ENCODE peak calls at places on chromosomes 7 and 10, in nine cellular contexts. One of them, this sample, is unnamed.

GRCh38 chr10:96578022-96578421 is 8.8 kb downstream of the TM9SF3 start:
- ATAC-seq in naive thymus-derived CD4-positive, alpha-beta T cell: no peak
- ATAC-seq in activated T-cell treated with anti-CD3 and anti-CD28 coated beads, Interleukin-2, amount 50 U/mL, for 72 hours: no peak
- ATAC-seq in A549: no peak
- ATAC-seq in activated CD8-positive, alpha-beta T cell treated with anti-CD3 and anti-CD28 coated beads for 36 hours: no peak
- ATAC-seq in left lobe of liver: no peak
- ATAC-seq in Panc1: no peak
- ATAC-seq in left ventricle myocardium superior: no peak
- ATAC-seq in aorta: no peak
- ATAC-seq in this sample: no peak

GRCh38 chr7:44377681-44378421 is 52.5 kb upstream of the CAMK2B start:
- ATAC-seq in naive thymus-derived CD4-positive, alpha-beta T cell: no peak
- ATAC-seq in activated T-cell treated with anti-CD3 and anti-CD28 coated beads, Interleukin-2, amount 50 U/mL, for 72 hours: no peak
- ATAC-seq in A549: no peak
- ATAC-seq in activated CD8-positive, alpha-beta T cell treated with anti-CD3 and anti-CD28 coated beads for 36 hours: no peak
- ATAC-seq in left lobe of liver: no peak
- ATAC-seq in Panc1: no peak
- ATAC-seq in left ventricle myocardium superior: no peak
- ATAC-seq in aorta: no peak
- ATAC-seq in this sample: peak; percentile 85

GRCh38 chr7:122304996-122305421 is 459 bp upstream of the FEZF1 start:
- ATAC-seq in naive thymus-derived CD4-positive, alpha-beta T cell: no peak
- ATAC-seq in activated T-cell treated with anti-CD3 and anti-CD28 coated beads, Interleukin-2, amount 50 U/mL, for 72 hours: no peak
- ATAC-seq in A549: no peak
- ATAC-seq in activated CD8-positive, alpha-beta T cell treated with anti-CD3 and anti-CD28 coated beads for 36 hours: no peak
- ATAC-seq in left lobe of liver: peak; percentile 53
- ATAC-seq in Panc1: no peak
- ATAC-seq in left ventricle myocardium superior: no peak
- ATAC-seq in aorta: no peak
- ATAC-seq in this sample: no peak

GRCh38 chr10:129860396-129860795 is 103.7 kb downstream of the EBF3 start:
- ATAC-seq in naive thymus-derived CD4-positive, alpha-beta T cell: no peak
- ATAC-seq in activated T-cell treated with anti-CD3 and anti-CD28 coated beads, Interleukin-2, amount 50 U/mL, for 72 hours: no peak
- ATAC-seq in A549: no peak
- ATAC-seq in activated CD8-positive, alpha-beta T cell treated with anti-CD3 and anti-CD28 coated beads for 36 hours: no peak
- ATAC-seq in left lobe of liver: no peak
- ATAC-seq in Panc1: no peak
- ATAC-seq in left ventricle myocardium superior: no peak
- ATAC-seq in aorta: no peak
- ATAC-seq in this sample: no peak

GRCh38 chr10:58691528-58691927 is 178.9 kb downstream of the BICC1 start:
- ATAC-seq in naive thymus-derived CD4-positive, alpha-beta T cell: no peak
- ATAC-seq in activated T-cell treated with anti-CD3 and anti-CD28 coated beads, Interleukin-2, amount 50 U/mL, for 72 hours: no peak
- ATAC-seq in A549: no peak
- ATAC-seq in activated CD8-positive, alpha-beta T cell treated with anti-CD3 and anti-CD28 coated beads for 36 hours: no peak
- ATAC-seq in left lobe of liver: no peak
- ATAC-seq in Panc1: no peak
- ATAC-seq in left ventricle myocardium superior: peak; percentile 69
- ATAC-seq in aorta: no peak
- ATAC-seq in this sample: no peak

GRCh38 chr7:48780862-48781261 is 143.5 kb upstream of the CDC14C start:
- ATAC-seq in naive thymus-derived CD4-positive, alpha-beta T cell: no peak
- ATAC-seq in activated T-cell treated with anti-CD3 and anti-CD28 coated beads, Interleukin-2, amount 50 U/mL, for 72 hours: peak; percentile 35
- ATAC-seq in A549: no peak
- ATAC-seq in activated CD8-positive, alpha-beta T cell treated with anti-CD3 and anti-CD28 coated beads for 36 hours: no peak
- ATAC-seq in left lobe of liver: no peak
- ATAC-seq in Panc1: no peak
- ATAC-seq in left ventricle myocardium superior: no peak
- ATAC-seq in aorta: no peak
- ATAC-seq in this sample: no peak

GRCh38 chr10:89591111-89591795 is 53.8 kb downstream of the PANK1 start:
- ATAC-seq in naive thymus-derived CD4-positive, alpha-beta T cell: no peak
- ATAC-seq in activated T-cell treated with anti-CD3 and anti-CD28 coated beads, Interleukin-2, amount 50 U/mL, for 72 hours: no peak
- ATAC-seq in A549: no peak
- ATAC-seq in activated CD8-positive, alpha-beta T cell treated with anti-CD3 and anti-CD28 coated beads for 36 hours: no peak
- ATAC-seq in left lobe of liver: peak; percentile 82
- ATAC-seq in Panc1: peak; percentile 58
- ATAC-seq in left ventricle myocardium superior: peak; percentile 75
- ATAC-seq in aorta: no peak
- ATAC-seq in this sample: no peak

GRCh38 chr7:116464375-116464774 is 35.2 kb upstream of the CAV2 start:
- ATAC-seq in naive thymus-derived CD4-positive, alpha-beta T cell: no peak
- ATAC-seq in activated T-cell treated with anti-CD3 and anti-CD28 coated beads, Interleukin-2, amount 50 U/mL, for 72 hours: no peak
- ATAC-seq in A549: peak; percentile 62
- ATAC-seq in activated CD8-positive, alpha-beta T cell treated with anti-CD3 and anti-CD28 coated beads for 36 hours: no peak
- ATAC-seq in left lobe of liver: no peak
- ATAC-seq in Panc1: no peak
- ATAC-seq in left ventricle myocardium superior: no peak
- ATAC-seq in aorta: no peak
- ATAC-seq in this sample: no peak

GRCh38 chr7:45328397-45329080 is 170.9 kb downstream of the RAMP3 start:
- ATAC-seq in naive thymus-derived CD4-positive, alpha-beta T cell: no peak
- ATAC-seq in activated T-cell treated with anti-CD3 and anti-CD28 coated beads, Interleukin-2, amount 50 U/mL, for 72 hours: no peak
- ATAC-seq in A549: no peak
- ATAC-seq in activated CD8-positive, alpha-beta T cell treated with anti-CD3 and anti-CD28 coated beads for 36 hours: no peak
- ATAC-seq in left lobe of liver: no peak
- ATAC-seq in Panc1: no peak
- ATAC-seq in left ventricle myocardium superior: peak; percentile 68
- ATAC-seq in aorta: no peak
- ATAC-seq in this sample: no peak

GRCh38 chr7:12610899-12611298 is 40.4 kb downstream of the SCIN start:
- ATAC-seq in naive thymus-derived CD4-positive, alpha-beta T cell: no peak
- ATAC-seq in activated T-cell treated with anti-CD3 and anti-CD28 coated beads, Interleukin-2, amount 50 U/mL, for 72 hours: no peak
- ATAC-seq in A549: peak; percentile 32
- ATAC-seq in activated CD8-positive, alpha-beta T cell treated with anti-CD3 and anti-CD28 coated beads for 36 hours: no peak
- ATAC-seq in left lobe of liver: no peak
- ATAC-seq in Panc1: no peak
- ATAC-seq in left ventricle myocardium superior: no peak
- ATAC-seq in aorta: no peak
- ATAC-seq in this sample: no peak

GRCh38 chr10:124727389-124727960 is 16.7 kb downstream of the FAM53B start:
- ATAC-seq in naive thymus-derived CD4-positive, alpha-beta T cell: no peak
- ATAC-seq in activated T-cell treated with anti-CD3 and anti-CD28 coated beads, Interleukin-2, amount 50 U/mL, for 72 hours: no peak
- ATAC-seq in A549: no peak
- ATAC-seq in activated CD8-positive, alpha-beta T cell treated with anti-CD3 and anti-CD28 coated beads for 36 hours: no peak
- ATAC-seq in left lobe of liver: no peak
- ATAC-seq in Panc1: no peak
- ATAC-seq in left ventricle myocardium superior: no peak
- ATAC-seq in aorta: no peak
- ATAC-seq in this sample: no peak

GRCh38 chr10:59872892-59873463 is 33.4 kb downstream of the CCDC6 start:
- ATAC-seq in naive thymus-derived CD4-positive, alpha-beta T cell: peak; percentile 44
- ATAC-seq in activated T-cell treated with anti-CD3 and anti-CD28 coated beads, Interleukin-2, amount 50 U/mL, for 72 hours: no peak
- ATAC-seq in A549: no peak
- ATAC-seq in activated CD8-positive, alpha-beta T cell treated with anti-CD3 and anti-CD28 coated beads for 36 hours: no peak
- ATAC-seq in left lobe of liver: peak; percentile 46
- ATAC-seq in Panc1: no peak
- ATAC-seq in left ventricle myocardium superior: peak; percentile 67
- ATAC-seq in aorta: peak; percentile 80
- ATAC-seq in this sample: no peak

GRCh38 chr7:104980969-104981670 is 32.9 kb upstream of the KMT2E start:
- ATAC-seq in naive thymus-derived CD4-positive, alpha-beta T cell: peak; percentile 28
- ATAC-seq in activated T-cell treated with anti-CD3 and anti-CD28 coated beads, Interleukin-2, amount 50 U/mL, for 72 hours: no peak
- ATAC-seq in A549: no peak
- ATAC-seq in activated CD8-positive, alpha-beta T cell treated with anti-CD3 and anti-CD28 coated beads for 36 hours: no peak
- ATAC-seq in left lobe of liver: no peak
- ATAC-seq in Panc1: no peak
- ATAC-seq in left ventricle myocardium superior: no peak
- ATAC-seq in aorta: no peak
- ATAC-seq in this sample: no peak

GRCh38 chr10:91198781-91199180 is 21.7 kb upstream of the PCGF5 start:
- ATAC-seq in naive thymus-derived CD4-positive, alpha-beta T cell: peak; percentile 55
- ATAC-seq in activated T-cell treated with anti-CD3 and anti-CD28 coated beads, Interleukin-2, amount 50 U/mL, for 72 hours: peak; percentile 64
- ATAC-seq in A549: no peak
- ATAC-seq in activated CD8-positive, alpha-beta T cell treated with anti-CD3 and anti-CD28 coated beads for 36 hours: peak; percentile 29
- ATAC-seq in left lobe of liver: peak; percentile 88
- ATAC-seq in Panc1: no peak
- ATAC-seq in left ventricle myocardium superior: peak; percentile 36
- ATAC-seq in aorta: peak; percentile 75
- ATAC-seq in this sample: peak; percentile 72

GRCh38 chr10:91653214-91653875 is 20.5 kb upstream of the PPP1R3C start:
- ATAC-seq in naive thymus-derived CD4-positive, alpha-beta T cell: no peak
- ATAC-seq in activated T-cell treated with anti-CD3 and anti-CD28 coated beads, Interleukin-2, amount 50 U/mL, for 72 hours: no peak
- ATAC-seq in A549: peak; percentile 63
- ATAC-seq in activated CD8-positive, alpha-beta T cell treated with anti-CD3 and anti-CD28 coated beads for 36 hours: no peak
- ATAC-seq in left lobe of liver: no peak
- ATAC-seq in Panc1: no peak
- ATAC-seq in left ventricle myocardium superior: no peak
- ATAC-seq in aorta: no peak
- ATAC-seq in this sample: no peak

GRCh38 chr7:97851725-97852124 is 20.5 kb downstream of the ASNS start:
- ATAC-seq in naive thymus-derived CD4-positive, alpha-beta T cell: no peak
- ATAC-seq in activated T-cell treated with anti-CD3 and anti-CD28 coated beads, Interleukin-2, amount 50 U/mL, for 72 hours: no peak
- ATAC-seq in A549: no peak
- ATAC-seq in activated CD8-positive, alpha-beta T cell treated with anti-CD3 and anti-CD28 coated beads for 36 hours: no peak
- ATAC-seq in left lobe of liver: no peak
- ATAC-seq in Panc1: no peak
- ATAC-seq in left ventricle myocardium superior: peak; percentile 94
- ATAC-seq in aorta: no peak
- ATAC-seq in this sample: no peak

GRCh38 chr10:89466599-89467035 is 52.2 kb downstream of the IFIT5 start:
- ATAC-seq in naive thymus-derived CD4-positive, alpha-beta T cell: peak; percentile 50
- ATAC-seq in activated T-cell treated with anti-CD3 and anti-CD28 coated beads, Interleukin-2, amount 50 U/mL, for 72 hours: no peak
- ATAC-seq in A549: peak; percentile 97
- ATAC-seq in activated CD8-positive, alpha-beta T cell treated with anti-CD3 and anti-CD28 coated beads for 36 hours: no peak
- ATAC-seq in left lobe of liver: peak; percentile 91
- ATAC-seq in Panc1: peak; percentile 83
- ATAC-seq in left ventricle myocardium superior: peak; percentile 71
- ATAC-seq in aorta: no peak
- ATAC-seq in this sample: peak; percentile 68

GRCh38 chr10:31299119-31299518 is 19.9 kb upstream of the ZEB1 start:
- ATAC-seq in naive thymus-derived CD4-positive, alpha-beta T cell: peak; percentile 34
- ATAC-seq in activated T-cell treated with anti-CD3 and anti-CD28 coated beads, Interleukin-2, amount 50 U/mL, for 72 hours: peak; percentile 53
- ATAC-seq in A549: no peak
- ATAC-seq in activated CD8-positive, alpha-beta T cell treated with anti-CD3 and anti-CD28 coated beads for 36 hours: peak; percentile 55
- ATAC-seq in left lobe of liver: no peak
- ATAC-seq in Panc1: no peak
- ATAC-seq in left ventricle myocardium superior: no peak
- ATAC-seq in aorta: no peak
- ATAC-seq in this sample: no peak

GRCh38 chr7:46558482-46559193 is 637.6 kb upstream of the IGFBP3 start:
- ATAC-seq in naive thymus-derived CD4-positive, alpha-beta T cell: no peak
- ATAC-seq in activated T-cell treated with anti-CD3 and anti-CD28 coated beads, Interleukin-2, amount 50 U/mL, for 72 hours: no peak
- ATAC-seq in A549: no peak
- ATAC-seq in activated CD8-positive, alpha-beta T cell treated with anti-CD3 and anti-CD28 coated beads for 36 hours: no peak
- ATAC-seq in left lobe of liver: no peak
- ATAC-seq in Panc1: no peak
- ATAC-seq in left ventricle myocardium superior: no peak
- ATAC-seq in aorta: no peak
- ATAC-seq in this sample: peak; percentile 8

GRCh38 chr7:107133396-107133795 is 35.4 kb upstream of the HBP1 start:
- ATAC-seq in naive thymus-derived CD4-positive, alpha-beta T cell: no peak
- ATAC-seq in activated T-cell treated with anti-CD3 and anti-CD28 coated beads, Interleukin-2, amount 50 U/mL, for 72 hours: no peak
- ATAC-seq in A549: no peak
- ATAC-seq in activated CD8-positive, alpha-beta T cell treated with anti-CD3 and anti-CD28 coated beads for 36 hours: no peak
- ATAC-seq in left lobe of liver: no peak
- ATAC-seq in Panc1: no peak
- ATAC-seq in left ventricle myocardium superior: no peak
- ATAC-seq in aorta: no peak
- ATAC-seq in this sample: no peak

GRCh38 chr7:99459087-99459486 is 6.9 kb downstream of the ATP5MF start:
- ATAC-seq in naive thymus-derived CD4-positive, alpha-beta T cell: peak; percentile 66
- ATAC-seq in activated T-cell treated with anti-CD3 and anti-CD28 coated beads, Interleukin-2, amount 50 U/mL, for 72 hours: peak; percentile 52
- ATAC-seq in A549: peak; percentile 78
- ATAC-seq in activated CD8-positive, alpha-beta T cell treated with anti-CD3 and anti-CD28 coated beads for 36 hours: peak; percentile 81
- ATAC-seq in left lobe of liver: peak; percentile 34
- ATAC-seq in Panc1: peak; percentile 32
- ATAC-seq in left ventricle myocardium superior: no peak
- ATAC-seq in aorta: no peak
- ATAC-seq in this sample: no peak

GRCh38 chr10:119328222-119328621 is 120.9 kb downstream of the GRK5 start:
- ATAC-seq in naive thymus-derived CD4-positive, alpha-beta T cell: no peak
- ATAC-seq in activated T-cell treated with anti-CD3 and anti-CD28 coated beads, Interleukin-2, amount 50 U/mL, for 72 hours: no peak
- ATAC-seq in A549: no peak
- ATAC-seq in activated CD8-positive, alpha-beta T cell treated with anti-CD3 and anti-CD28 coated beads for 36 hours: no peak
- ATAC-seq in left lobe of liver: no peak
- ATAC-seq in Panc1: no peak
- ATAC-seq in left ventricle myocardium superior: no peak
- ATAC-seq in aorta: no peak
- ATAC-seq in this sample: no peak

GRCh38 chr10:33715303-33715702 is 380.8 kb upstream of the NRP1 start:
- ATAC-seq in naive thymus-derived CD4-positive, alpha-beta T cell: peak; percentile 38
- ATAC-seq in activated T-cell treated with anti-CD3 and anti-CD28 coated beads, Interleukin-2, amount 50 U/mL, for 72 hours: no peak
- ATAC-seq in A549: no peak
- ATAC-seq in activated CD8-positive, alpha-beta T cell treated with anti-CD3 and anti-CD28 coated beads for 36 hours: no peak
- ATAC-seq in left lobe of liver: no peak
- ATAC-seq in Panc1: no peak
- ATAC-seq in left ventricle myocardium superior: peak; percentile 87
- ATAC-seq in aorta: no peak
- ATAC-seq in this sample: no peak

GRCh38 chr7:146411975-146412374 is 295.4 kb downstream of the CNTNAP2 start:
- ATAC-seq in naive thymus-derived CD4-positive, alpha-beta T cell: no peak
- ATAC-seq in activated T-cell treated with anti-CD3 and anti-CD28 coated beads, Interleukin-2, amount 50 U/mL, for 72 hours: no peak
- ATAC-seq in A549: no peak
- ATAC-seq in activated CD8-positive, alpha-beta T cell treated with anti-CD3 and anti-CD28 coated beads for 36 hours: no peak
- ATAC-seq in left lobe of liver: no peak
- ATAC-seq in Panc1: no peak
- ATAC-seq in left ventricle myocardium superior: no peak
- ATAC-seq in aorta: no peak
- ATAC-seq in this sample: no peak

GRCh38 chr7:30660331-30661255 is 21.7 kb downstream of the CRHR2 start:
- ATAC-seq in naive thymus-derived CD4-positive, alpha-beta T cell: no peak
- ATAC-seq in activated T-cell treated with anti-CD3 and anti-CD28 coated beads, Interleukin-2, amount 50 U/mL, for 72 hours: no peak
- ATAC-seq in A549: peak; percentile 29
- ATAC-seq in activated CD8-positive, alpha-beta T cell treated with anti-CD3 and anti-CD28 coated beads for 36 hours: no peak
- ATAC-seq in left lobe of liver: no peak
- ATAC-seq in Panc1: no peak
- ATAC-seq in left ventricle myocardium superior: no peak
- ATAC-seq in aorta: no peak
- ATAC-seq in this sample: no peak

This sample was measured in stimulated activated memory B cell treated with anti-CD40 and anti-IgM and Interleukin-4, amounts not matched to agents 10 μg/mL and 1 μg/mL and 100 μg/mL, for 72 hours.